ENCODE peak calls at places on chromosomes 16 and 17, in seven cellular contexts. One of them, this sample, is unnamed.

GRCh38 chr16:84729716-84730320 is 30.0 kb downstream of the USP10 start:
- DNase-seq in stomach: no peak
- DNase-seq in GM23338: no peak
- DNase-seq in PC-3: peak; percentile 37
- DNase-seq in suprapubic skin: no peak
- DNase-seq in cardiac muscle cell: no peak
- DNase-seq in BE2C: no peak
- DNase-seq in this sample: no peak

GRCh38 chr17:35313875-35314409 is 59.5 kb downstream of the SLFN11 start:
- DNase-seq in stomach: no peak
- DNase-seq in GM23338: peak; percentile 37
- DNase-seq in PC-3: no peak
- DNase-seq in suprapubic skin: no peak
- DNase-seq in cardiac muscle cell: no peak
- DNase-seq in BE2C: no peak
- DNase-seq in this sample: peak; percentile 67

GRCh38 chr16:797120-797420 is 3.5 kb downstream of the GNG13 start:
- DNase-seq in stomach: no peak
- DNase-seq in GM23338: peak; percentile 65
- DNase-seq in PC-3: peak; percentile 49
- DNase-seq in suprapubic skin: no peak
- DNase-seq in cardiac muscle cell: no peak
- DNase-seq in BE2C: no peak
- DNase-seq in this sample: no peak

GRCh38 chr16:57871457-57871856 is 69.2 kb upstream of the KIFC3 start:
- DNase-seq in stomach: no peak
- DNase-seq in GM23338: no peak
- DNase-seq in PC-3: peak; percentile 77
- DNase-seq in suprapubic skin: no peak
- DNase-seq in cardiac muscle cell: no peak
- DNase-seq in BE2C: no peak
- DNase-seq in this sample: no peak

GRCh38 chr16:53803451-53803850 is 99.5 kb downstream of the FTO start:
- DNase-seq in stomach: no peak
- DNase-seq in GM23338: no peak
- DNase-seq in PC-3: no peak
- DNase-seq in suprapubic skin: no peak
- DNase-seq in cardiac muscle cell: no peak
- DNase-seq in BE2C: no peak
- DNase-seq in this sample: no peak

GRCh38 chr17:72998343-72998742 is 94.1 kb downstream of the SLC39A11 start:
- DNase-seq in stomach: no peak
- DNase-seq in GM23338: no peak
- DNase-seq in PC-3: no peak
- DNase-seq in suprapubic skin: no peak
- DNase-seq in cardiac muscle cell: no peak
- DNase-seq in BE2C: no peak
- DNase-seq in this sample: no peak

GRCh38 chr16:15911198-15911597 is 22.8 kb upstream of the CEP20 start:
- DNase-seq in stomach: no peak
- DNase-seq in GM23338: no peak
- DNase-seq in PC-3: no peak
- DNase-seq in suprapubic skin: no peak
- DNase-seq in cardiac muscle cell: no peak
- DNase-seq in BE2C: no peak
- DNase-seq in this sample: no peak

GRCh38 chr17:8275421-8276290 is 12.8 kb upstream of the RANGRF start:
- DNase-seq in stomach: no peak
- DNase-seq in GM23338: no peak
- DNase-seq in PC-3: no peak
- DNase-seq in suprapubic skin: no peak
- DNase-seq in cardiac muscle cell: no peak
- DNase-seq in BE2C: peak; percentile 16
- DNase-seq in this sample: no peak

GRCh38 chr17:63945851-63946439 is 13.8 kb upstream of the CD79B start:
- DNase-seq in stomach: no peak
- DNase-seq in GM23338: no peak
- DNase-seq in PC-3: no peak
- DNase-seq in suprapubic skin: no peak
- DNase-seq in cardiac muscle cell: no peak
- DNase-seq in BE2C: no peak
- DNase-seq in this sample: no peak

GRCh38 chr17:65538679-65539529 is 22.5 kb downstream of the AXIN2 start:
- DNase-seq in stomach: no peak
- DNase-seq in GM23338: no peak
- DNase-seq in PC-3: no peak
- DNase-seq in suprapubic skin: no peak
- DNase-seq in cardiac muscle cell: no peak
- DNase-seq in BE2C: no peak
- DNase-seq in this sample: no peak

GRCh38 chr16:26963109-26963508 is 103.6 kb upstream of the C16orf82 start:
- DNase-seq in stomach: no peak
- DNase-seq in GM23338: peak; percentile 81
- DNase-seq in PC-3: no peak
- DNase-seq in suprapubic skin: no peak
- DNase-seq in cardiac muscle cell: peak; percentile 4
- DNase-seq in BE2C: no peak
- DNase-seq in this sample: no peak

GRCh38 chr17:66829386-66829864 is 5.5 kb upstream of the CACNG5 start:
- DNase-seq in stomach: peak; percentile 52
- DNase-seq in GM23338: peak; percentile 92
- DNase-seq in PC-3: peak; percentile 77
- DNase-seq in suprapubic skin: no peak
- DNase-seq in cardiac muscle cell: peak; percentile 89
- DNase-seq in BE2C: no peak
- DNase-seq in this sample: no peak

GRCh38 chr17:65181237-65182061 is 44.3 kb downstream of the RGS9 start:
- DNase-seq in stomach: no peak
- DNase-seq in GM23338: no peak
- DNase-seq in PC-3: no peak
- DNase-seq in suprapubic skin: no peak
- DNase-seq in cardiac muscle cell: no peak
- DNase-seq in BE2C: no peak
- DNase-seq in this sample: no peak

GRCh38 chr16:79253100-79253631 is 347.4 kb downstream of the MAF start:
- DNase-seq in stomach: peak; percentile 77
- DNase-seq in GM23338: no peak
- DNase-seq in PC-3: no peak
- DNase-seq in suprapubic skin: no peak
- DNase-seq in cardiac muscle cell: no peak
- DNase-seq in BE2C: no peak
- DNase-seq in this sample: no peak

GRCh38 chr16:4060823-4061222 is 55.4 kb downstream of the ADCY9 start:
- DNase-seq in stomach: no peak
- DNase-seq in GM23338: no peak
- DNase-seq in PC-3: no peak
- DNase-seq in suprapubic skin: no peak
- DNase-seq in cardiac muscle cell: no peak
- DNase-seq in BE2C: no peak
- DNase-seq in this sample: no peak

GRCh38 chr16:56241596-56241995 is 50.3 kb downstream of the GNAO1 start:
- DNase-seq in stomach: no peak
- DNase-seq in GM23338: no peak
- DNase-seq in PC-3: peak; percentile 18
- DNase-seq in suprapubic skin: no peak
- DNase-seq in cardiac muscle cell: no peak
- DNase-seq in BE2C: no peak
- DNase-seq in this sample: no peak

GRCh38 chr17:45851873-45852272 is 7.2 kb downstream of the SPPL2C start:
- DNase-seq in stomach: no peak
- DNase-seq in GM23338: no peak
- DNase-seq in PC-3: no peak
- DNase-seq in suprapubic skin: no peak
- DNase-seq in cardiac muscle cell: no peak
- DNase-seq in BE2C: no peak
- DNase-seq in this sample: no peak

GRCh38 chr16:19618876-19619275 is 63.4 kb downstream of the VPS35L start:
- DNase-seq in stomach: no peak
- DNase-seq in GM23338: no peak
- DNase-seq in PC-3: no peak
- DNase-seq in suprapubic skin: peak; percentile 58
- DNase-seq in cardiac muscle cell: no peak
- DNase-seq in BE2C: no peak
- DNase-seq in this sample: no peak

GRCh38 chr16:10945065-10945787 is 862 bp downstream of the CLEC16A start:
- DNase-seq in stomach: no peak
- DNase-seq in GM23338: no peak
- DNase-seq in PC-3: no peak
- DNase-seq in suprapubic skin: no peak
- DNase-seq in cardiac muscle cell: no peak
- DNase-seq in BE2C: no peak
- DNase-seq in this sample: no peak

GRCh38 chr16:81729451-81729850 is 49.6 kb upstream of the PLCG2 start:
- DNase-seq in stomach: no peak
- DNase-seq in GM23338: peak; percentile 89
- DNase-seq in PC-3: no peak
- DNase-seq in suprapubic skin: no peak
- DNase-seq in cardiac muscle cell: no peak
- DNase-seq in BE2C: peak; percentile 34
- DNase-seq in this sample: no peak
- TF ChIP-seq CTCF in stomach: no peak
- TF ChIP-seq CTCF in GM23338: peak; percentile 63
- TF ChIP-seq CTCF in PC-3: no peak
- TF ChIP-seq CTCF in suprapubic skin: no peak
- TF ChIP-seq CTCF in cardiac muscle cell: no peak
- TF ChIP-seq CTCF in BE2C: peak; percentile 26
- TF ChIP-seq CTCF in this sample: no peak

GRCh38 chr17:75063201-75063600 is 16.2 kb downstream of the KCTD2 start:
- DNase-seq in stomach: no peak
- DNase-seq in GM23338: no peak
- DNase-seq in PC-3: no peak
- DNase-seq in suprapubic skin: no peak
- DNase-seq in cardiac muscle cell: no peak
- DNase-seq in BE2C: no peak
- DNase-seq in this sample: no peak

GRCh38 chr17:75061055-75061438 is 14.0 kb downstream of the KCTD2 start:
- DNase-seq in stomach: no peak
- DNase-seq in GM23338: no peak
- DNase-seq in PC-3: no peak
- DNase-seq in suprapubic skin: no peak
- DNase-seq in cardiac muscle cell: no peak
- DNase-seq in BE2C: no peak
- DNase-seq in this sample: no peak

GRCh38 chr17:75059369-75060345 is 12.6 kb downstream of the KCTD2 start:
- DNase-seq in stomach: no peak
- DNase-seq in GM23338: peak; percentile 57
- DNase-seq in PC-3: peak; percentile 60
- DNase-seq in suprapubic skin: no peak
- DNase-seq in cardiac muscle cell: no peak
- DNase-seq in BE2C: no peak
- DNase-seq in this sample: peak; percentile 36

GRCh38 chr17:75060434-75061054 is 13.5 kb downstream of the KCTD2 start:
- DNase-seq in stomach: no peak
- DNase-seq in GM23338: no peak
- DNase-seq in PC-3: no peak
- DNase-seq in suprapubic skin: no peak
- DNase-seq in cardiac muscle cell: no peak
- DNase-seq in BE2C: no peak
- DNase-seq in this sample: no peak

DNA sequence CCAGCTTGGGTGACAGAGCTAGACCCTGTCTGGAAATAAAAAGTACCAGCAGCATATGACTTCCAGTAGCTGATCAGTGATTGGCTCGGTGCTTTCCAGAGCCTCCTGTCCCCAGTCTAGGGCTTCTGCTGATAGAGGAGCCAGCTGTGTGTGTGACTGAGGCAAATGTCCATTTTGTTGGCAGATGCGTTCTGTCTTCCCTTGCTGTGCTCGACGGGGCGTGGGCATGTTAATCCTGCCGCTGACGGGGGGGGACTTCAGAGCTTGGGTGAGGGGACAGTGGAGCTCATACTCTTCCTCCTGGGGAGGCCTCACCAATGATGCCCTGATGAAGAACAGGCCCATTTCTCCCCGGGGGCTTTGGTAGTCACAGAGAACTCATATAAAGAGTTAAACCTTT is 14.6 kb downstream of the KCTD2 start:
- DNase-seq in stomach: no peak
- DNase-seq in GM23338: no peak
- DNase-seq in PC-3: no peak
- DNase-seq in suprapubic skin: no peak
- DNase-seq in cardiac muscle cell: no peak
- DNase-seq in BE2C: no peak
- DNase-seq in this sample: no peak
- H3K36me3 ChIP-seq in stomach: peaks cover 33% of the 10 kb centered on the region
- H3K36me3 ChIP-seq in GM23338: peaks cover 40% of the 10 kb centered on the region
- H3K36me3 ChIP-seq in PC-3: peaks cover 34% of the 10 kb centered on the region
- H3K36me3 ChIP-seq in suprapubic skin: peaks cover 75% of the 10 kb centered on the region
- H3K36me3 ChIP-seq in cardiac muscle cell: peaks cover 23% of the 10 kb centered on the region
- H3K36me3 ChIP-seq in BE2C: peaks cover 37% of the 10 kb centered on the region
- H3K36me3 ChIP-seq in this sample: peaks cover 46% of the 10 kb centered on the region

DNA sequence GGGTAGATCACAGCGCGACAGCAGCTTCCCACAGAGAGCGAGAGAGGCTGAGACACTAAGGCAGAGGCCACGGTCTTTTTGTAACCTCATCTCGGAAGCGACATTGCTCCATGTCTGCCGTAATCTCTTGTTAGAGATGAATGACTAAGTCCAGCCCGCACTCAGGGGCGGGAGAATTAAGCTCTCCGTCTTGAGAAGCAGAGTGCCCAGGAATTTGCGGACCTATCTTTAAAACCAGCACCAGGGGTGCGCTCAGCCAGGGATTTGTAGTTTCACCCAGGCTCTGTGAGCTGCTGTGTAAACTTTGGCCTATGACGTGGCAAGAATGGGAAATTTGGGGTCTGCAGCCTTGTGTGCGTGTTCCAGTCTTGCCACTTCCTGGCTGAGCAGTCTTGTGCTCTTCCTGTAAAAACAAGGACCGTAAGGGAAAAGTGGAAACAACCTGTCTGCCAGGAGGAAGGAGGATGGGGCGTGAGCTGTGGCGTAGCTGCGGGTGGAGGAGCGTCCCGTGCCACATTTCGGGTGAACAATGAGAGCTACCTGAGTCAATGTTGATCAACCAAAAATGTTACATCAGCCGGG is 16.0 kb upstream of the JPH3 start:
- DNase-seq in stomach: no peak
- DNase-seq in GM23338: no peak
- DNase-seq in PC-3: peak; percentile 53
- DNase-seq in suprapubic skin: no peak
- DNase-seq in cardiac muscle cell: no peak
- DNase-seq in BE2C: no peak
- DNase-seq in this sample: no peak
- H3K27me3 ChIP-seq in stomach: no peaks in the 10 kb centered on the region
- H3K27me3 ChIP-seq in GM23338: no peaks in the 10 kb centered on the region
- H3K27me3 ChIP-seq in PC-3: peaks cover 12% of the 10 kb centered on the region
- H3K27me3 ChIP-seq in suprapubic skin: peaks cover 78% of the 10 kb centered on the region
- H3K27me3 ChIP-seq in cardiac muscle cell: peaks cover 5% of the 10 kb centered on the region
- H3K27me3 ChIP-seq in BE2C: no peaks in the 10 kb centered on the region
- H3K27me3 ChIP-seq in this sample: peaks cover 80% of the 10 kb centered on the region

GRCh38 chr17:37221865-37222264 is 153.9 kb upstream of the C17orf78 start:
- DNase-seq in stomach: no peak
- DNase-seq in GM23338: no peak
- DNase-seq in PC-3: no peak
- DNase-seq in suprapubic skin: no peak
- DNase-seq in cardiac muscle cell: no peak
- DNase-seq in BE2C: no peak
- DNase-seq in this sample: no peak
- TF ChIP-seq CTCF in stomach: no peak
- TF ChIP-seq CTCF in GM23338: no peak
- TF ChIP-seq CTCF in PC-3: no peak
- TF ChIP-seq CTCF in suprapubic skin: no peak
- TF ChIP-seq CTCF in cardiac muscle cell: no peak
- TF ChIP-seq CTCF in BE2C: peak; percentile 35
- TF ChIP-seq CTCF in this sample: no peak

GRCh38 chr17:81705518-81706231 is 2.5 kb downstream of the MRPL12 start:
- DNase-seq in stomach: no peak
- DNase-seq in GM23338: no peak
- DNase-seq in PC-3: no peak
- DNase-seq in suprapubic skin: no peak
- DNase-seq in cardiac muscle cell: no peak
- DNase-seq in BE2C: no peak
- DNase-seq in this sample: no peak
- H3K36me3 ChIP-seq in stomach: peaks cover 40% of the 10 kb centered on the region
- H3K36me3 ChIP-seq in GM23338: peaks cover 7% of the 10 kb centered on the region
- H3K36me3 ChIP-seq in PC-3: peaks cover 40% of the 10 kb centered on the region
- H3K36me3 ChIP-seq in suprapubic skin: peaks cover 45% of the 10 kb centered on the region
- H3K36me3 ChIP-seq in cardiac muscle cell: peaks cover 37% of the 10 kb centered on the region
- H3K36me3 ChIP-seq in BE2C: peaks cover 60% of the 10 kb centered on the region
- H3K36me3 ChIP-seq in this sample: peaks cover 50% of the 10 kb centered on the region